ENCODE peak calls at places on chromosomes 2 and 18, in five cellular contexts. W is endothelial cell of umbilical vein, O is Calu3, J is fibroblast of mammary gland, G is endothelial cell. I is an unnamed sample.
A peak's percentile ranks its signal among the peaks of the same experiment; 100 is the strongest.

GRCh38 chr2:239832101-239832994 is 192.8 kb downstream of the NDUFA10 start:
- DNase-seq in W (no peak), O (no peak), J (no peak), G (no peak), I (no peak)

GRCh38 chr18:32379891-32380290 is 90.8 kb downstream of the GAREM1 start:
- DNase-seq in W (no peak), O (no peak), J (no peak), G (no peak), I (no peak)

GRCh38 chr18:25230658-25231326 is 121.2 kb downstream of the ZNF521 start:
- DNase-seq in W (peak; percentile 97), O (no peak), J (peak; percentile 91), G (peak; percentile 49), I (peak; percentile 45)

GRCh38 chr2:239670463-239671120 is 269.8 kb upstream of the HDAC4 start:
- DNase-seq in W (no peak), O (no peak), J (no peak), G (no peak), I (no peak)

GRCh38 chr2:6545795-6546194 is 319.9 kb downstream of the CMPK2 start:
- DNase-seq in W (no peak), O (no peak), J (no peak), G (no peak), I (peak; percentile 85)

GRCh38 chr18:71105078-71105819 is 816.4 kb downstream of the SOCS6 start:
- DNase-seq in W (no peak), O (no peak), J (peak; percentile 84), G (no peak), I (no peak)

GRCh38 chr2:78928502-78928901 is 97.0 kb upstream of the REG3G start:
- DNase-seq in W (no peak), O (no peak), J (no peak), G (no peak), I (no peak)

GRCh38 chr2:160142472-160142871 is 57.6 kb downstream of the ITGB6 start:
- DNase-seq in W (no peak), O (no peak), J (peak; percentile 13), G (no peak), I (peak; percentile 72)

GRCh38 chr2:174750923-174751441 is 13.3 kb downstream of the CHRNA1 start:
- DNase-seq in W (no peak), O (no peak), J (no peak), G (no peak), I (no peak)

GRCh38 chr18:76565238-76566173 is 70.5 kb upstream of the ZNF516 start:
- DNase-seq in W (peak; percentile 49), O (no peak), J (peak; percentile 97), G (peak; percentile 45), I (peak; percentile 96)

GRCh38 chr2:76544901-76545300 is 834.2 kb upstream of the GCFC2 start:
- DNase-seq in W (no peak), O (no peak), J (no peak), G (no peak), I (no peak)

GRCh38 chr2:196331816-196332215 is 160.4 kb upstream of the STK17B start:
- DNase-seq in W (peak; percentile 85), O (no peak), J (peak; percentile 61), G (no peak), I (peak; percentile 12)

GRCh38 chr2:222805591-222806304 is 55.1 kb upstream of the ACSL3 start:
- DNase-seq in W (no peak), O (peak; percentile 35), J (no peak), G (no peak), I (peak; percentile 95)

GRCh38 chr2:239291505-239292350 is 109.1 kb downstream of the HDAC4 start:
- DNase-seq in W (no peak), O (no peak), J (no peak), G (peak; percentile 41), I (no peak)

GRCh38 chr18:49238433-49239042 is 221.9 kb downstream of the DYM start:
- DNase-seq in W (peak; percentile 53), O (peak; percentile 36), J (peak; percentile 48), G (peak; percentile 40), I (peak; percentile 48)

GRCh38 chr18:51006061-51006818 is 23.8 kb upstream of the SMAD4 start:
- DNase-seq in W (no peak), O (no peak), J (no peak), G (no peak), I (peak; percentile 72)

GRCh38 chr2:71935291-71935848 is 212.3 kb downstream of the CYP26B1 start:
- DNase-seq in W (no peak), O (no peak), J (peak; percentile 92), G (no peak), I (no peak)

GRCh38 chr2:27721335-27721734 is 50.2 kb upstream of the MRPL33 start:
- DNase-seq in W (no peak), O (peak; percentile 54), J (no peak), G (no peak), I (no peak)

GRCh38 chr2:130728007-130728454 is 839 bp upstream of the GPR148 start:
- DNase-seq in W (no peak), O (peak; percentile 18), J (no peak), G (no peak), I (peak; percentile 13)

GRCh38 chr2:177604291-177605065 is 211.9 kb downstream of the AGPS start:
- DNase-seq in W (peak; percentile 71), O (peak; percentile 45), J (peak; percentile 84), G (peak; percentile 50), I (peak; percentile 45)

GRCh38 chr2:188610827-188611226 is 319.2 kb downstream of the GULP1 start:
- DNase-seq in W (no peak), O (no peak), J (peak; percentile 61), G (no peak), I (peak; percentile 13)

GRCh38 chr2:211364911-211365310 is 808.5 kb downstream of the CPS1 start:
- DNase-seq in W (no peak), O (no peak), J (no peak), G (no peak), I (no peak)

GRCh38 chr2:168635065-168635577 is 167.3 kb upstream of the NOSTRIN start:
- DNase-seq in W (no peak), O (no peak), J (peak; percentile 72), G (no peak), I (no peak)

GRCh38 chr18:13051159-13051558 is 60.0 kb downstream of the CEP192 start:
- DNase-seq in W (peak; percentile 20), O (no peak), J (peak; percentile 21), G (no peak), I (peak; percentile 39)

GRCh38 chr2:220489116-220489515 is 861.7 kb downstream of the SLC4A3 start:
- DNase-seq in W (no peak), O (no peak), J (no peak), G (no peak), I (no peak)

GRCh38 chr18:74217476-74218143 is 69.3 kb downstream of the TIMM21 start:
- DNase-seq in W (no peak), O (peak; percentile 73), J (no peak), G (no peak), I (peak; percentile 55)

GRCh38 chr18:32244863-32245262 is 55.0 kb downstream of the MEP1B start:
- DNase-seq in W (no peak), O (no peak), J (no peak), G (no peak), I (no peak)

GRCh38 chr2:19687260-19687659 is 214.5 kb downstream of the TTC32 start:
- DNase-seq in W (no peak), O (no peak), J (no peak), G (no peak), I (no peak)
- TF ChIP-seq CTCF in W (no peak), O (no peak), J (no peak), G (no peak), I (no peak)

DNA sequence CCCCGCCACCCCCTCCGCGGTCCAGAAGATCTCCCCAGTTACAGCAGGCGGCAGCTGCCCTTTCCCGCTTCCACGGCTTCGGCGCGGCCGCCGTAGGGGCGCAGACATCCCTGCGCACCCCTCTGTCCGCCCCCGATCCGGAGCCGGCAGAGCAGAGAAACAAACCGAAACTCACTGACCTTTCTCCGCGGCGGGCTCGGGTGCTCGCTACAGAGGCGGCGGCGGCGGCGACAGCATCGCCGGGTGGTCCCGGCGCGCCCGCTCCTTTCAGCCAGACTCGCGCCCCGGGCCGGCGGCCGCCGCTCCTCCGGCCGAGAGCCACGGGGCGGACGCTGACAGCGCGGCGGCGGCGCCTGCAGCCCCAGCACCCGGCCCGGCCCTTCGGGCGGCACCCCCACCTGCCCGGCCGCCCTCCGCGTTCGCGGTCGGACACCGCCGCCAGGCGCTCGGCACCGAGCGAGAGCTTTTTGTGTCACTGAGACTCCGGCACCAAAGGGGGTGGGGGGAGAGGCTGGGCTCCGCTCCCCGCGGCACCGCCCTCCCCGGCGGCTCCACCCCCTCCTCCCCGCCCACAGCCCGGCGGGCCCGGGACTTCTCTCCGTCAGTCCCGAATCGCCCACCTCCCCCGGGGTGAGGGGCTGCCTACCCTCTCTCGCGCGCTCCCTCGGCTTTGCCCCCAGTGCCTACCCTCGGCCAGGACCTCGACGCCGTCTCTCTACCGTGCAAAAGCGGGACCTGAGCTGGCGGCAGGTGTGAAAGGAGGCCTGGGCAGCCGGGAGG is 1.4 kb upstream of the RNF152 start:
- DNase-seq in W (peak; percentile 82), O (peak; percentile 81), J (peak; percentile 41), G (peak; percentile 62), I (peak; percentile 83)
- TF ChIP-seq CTCF in W (peak; percentile 44), O (no peak), J (no peak), G (no peak), I (peak; percentile 23)

GRCh38 chr2:126399001-126399400 is 257.0 kb upstream of the GYPC start:
- DNase-seq in W (no peak), O (no peak), J (no peak), G (peak; percentile 14), I (no peak)
- TF ChIP-seq CTCF in W (no peak), O (no peak), J (no peak), G (no peak), I (no peak)

GRCh38 chr2:120881981-120882788 is 146.5 kb downstream of the GLI2 start:
- DNase-seq in W (no peak), O (no peak), J (no peak), G (no peak), I (no peak)

GRCh38 chr2:120880381-120880780 is 144.7 kb downstream of the GLI2 start:
- DNase-seq in W (no peak), O (no peak), J (no peak), G (no peak), I (no peak)

GRCh38 chr2:120877409-120877808 is 141.7 kb downstream of the GLI2 start:
- DNase-seq in W (no peak), O (no peak), J (no peak), G (no peak), I (no peak)

GRCh38 chr2:120878970-120879369 is 143.3 kb downstream of the GLI2 start:
- DNase-seq in W (no peak), O (no peak), J (no peak), G (no peak), I (no peak)

DNA sequence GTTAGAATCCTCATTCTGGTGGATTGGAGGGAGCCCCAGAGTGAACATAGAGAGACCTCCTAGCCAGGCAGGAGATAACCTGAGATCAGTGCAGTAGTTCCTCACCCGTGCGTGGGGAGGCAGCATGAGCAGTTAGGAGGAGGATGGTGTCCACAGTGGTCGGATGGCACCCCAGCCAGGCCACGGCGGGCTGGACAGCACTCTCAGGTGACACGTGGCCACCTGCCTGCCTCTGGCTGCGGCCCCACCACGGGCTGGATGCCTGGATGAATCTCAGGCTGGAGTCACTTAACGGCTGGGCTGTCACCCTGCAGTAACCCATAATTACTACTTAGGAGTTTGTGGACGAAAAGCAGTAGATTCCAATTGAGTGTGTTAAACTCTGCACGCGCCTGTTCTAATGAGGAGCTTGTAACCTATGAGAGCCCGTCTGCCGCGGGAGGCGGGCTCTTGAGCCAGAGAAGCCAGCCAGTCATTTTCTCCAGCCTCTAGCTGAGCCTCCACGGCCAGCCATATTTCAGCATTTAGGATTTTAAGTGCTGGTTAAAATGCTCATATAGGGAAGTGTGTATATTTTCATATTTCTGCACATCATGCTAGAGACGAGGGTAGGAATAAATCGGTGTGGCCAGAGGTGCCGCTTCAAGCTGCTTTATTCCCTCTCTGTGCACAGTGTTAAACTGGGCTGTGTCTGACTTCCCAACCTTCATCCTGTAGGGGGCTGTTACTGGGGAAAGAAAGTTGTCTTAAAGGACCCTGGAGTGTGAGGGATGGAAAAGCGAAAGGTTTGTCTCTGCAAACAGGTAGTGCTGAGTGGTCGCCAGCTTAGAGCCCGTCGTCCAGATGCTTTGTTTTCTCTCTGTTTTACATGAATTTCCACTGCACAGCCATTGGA is 144.0 kb downstream of the GLI2 start:
- DNase-seq in W (no peak), O (no peak), J (no peak), G (no peak), I (no peak)
- TF ChIP-seq CTCF in W (no peak), O (no peak), J (no peak), G (no peak), I (no peak)